ENCODE peak calls at places on chromosomes 13 and 19, in nine cellular contexts. M, C, H, Q, B, A, D, X and I are unnamed samples.

GRCh38 chr13:21033224-21033855 is 28.0 kb downstream of the LATS2 start:
- DNase-seq in M (no peak), C (no peak), H (peak), Q (no peak), B (no peak), A (no peak), D (no peak), X (peak), I (no peak)

GRCh38 chr19:7520131-7521051 is 2.0 kb upstream of the MCOLN1 start:
- DNase-seq in M (no peak), C (no peak), H (no peak), Q (no peak), B (no peak), A (no peak), D (no peak), X (no peak), I (no peak)

GRCh38 chr19:57171551-57172081 is 4.3 kb upstream of the DUXA start:
- DNase-seq in M (peak), C (peak), H (peak), Q (no peak), B (no peak), A (no peak), D (no peak), X (peak), I (peak)

GRCh38 chr13:113187263-113187669 is 21.2 kb downstream of the PCID2 start:
- DNase-seq in M (peak), C (no peak), H (peak), Q (no peak), B (no peak), A (no peak), D (no peak), X (peak), I (no peak)

GRCh38 chr13:43573361-43573740 is 213.4 kb downstream of the ENOX1 start:
- DNase-seq in M (no peak), C (no peak), H (peak), Q (no peak), B (no peak), A (no peak), D (no peak), X (no peak), I (no peak)

GRCh38 chr19:41391618-41392017 is 5.5 kb downstream of the EXOSC5 start:
- DNase-seq in M (no peak), C (no peak), H (no peak), Q (no peak), B (no peak), A (no peak), D (no peak), X (no peak), I (peak)

GRCh38 chr13:98324105-98324504 is 147.0 kb upstream of the RNF113B start:
- DNase-seq in M (no peak), C (no peak), H (no peak), Q (no peak), B (no peak), A (no peak), D (peak), X (peak), I (no peak)

GRCh38 chr19:57888494-57889231 is at the start of gene ZNF814:
- DNase-seq in M (peak), C (peak), H (peak), Q (peak), B (peak), A (no peak), D (no peak), X (peak), I (peak)

GRCh38 chr19:44925114-44925891 is 10.9 kb downstream of the APOC1 start:
- DNase-seq in M (no peak), C (no peak), H (no peak), Q (no peak), B (no peak), A (no peak), D (no peak), X (peak), I (no peak)

GRCh38 chr13:26010487-26011207 is 41.2 kb downstream of the SHISA2 start:
- DNase-seq in M (no peak), C (no peak), H (no peak), Q (no peak), B (no peak), A (no peak), D (peak), X (no peak), I (no peak)

GRCh38 chr13:43195551-43195950 is 172.2 kb downstream of the DNAJC15 start:
- DNase-seq in M (no peak), C (no peak), H (no peak), Q (no peak), B (no peak), A (no peak), D (no peak), X (no peak), I (no peak)

GRCh38 chr13:46804391-46804815 is 7.4 kb upstream of the ESD start:
- DNase-seq in M (no peak), C (no peak), H (peak), Q (no peak), B (no peak), A (no peak), D (no peak), X (peak), I (no peak)

GRCh38 chr19:39590265-39590664 is 12.1 kb upstream of the LGALS13 start:
- DNase-seq in M (no peak), C (no peak), H (peak), Q (no peak), B (peak), A (no peak), D (no peak), X (peak), I (no peak)

GRCh38 chr19:28488006-28488405 is 724.9 kb downstream of the UQCRFS1 start:
- DNase-seq in M (no peak), C (no peak), H (no peak), Q (no peak), B (no peak), A (no peak), D (no peak), X (no peak), I (no peak)

GRCh38 chr19:16301999-16302694 is 22.5 kb upstream of the KLF2 start:
- DNase-seq in M (no peak), C (no peak), H (no peak), Q (no peak), B (no peak), A (no peak), D (no peak), X (peak), I (no peak)